ENCODE peak calls at places on chromosomes 3 and 15, in nine cellular contexts. N is transverse colon, A is K562, Z is stomach, M is prostate gland, R is GM12878, W is spleen, V is suprapubic skin, I is vagina. T is an unnamed sample.

GRCh38 chr3:61571516-61572336 is 10.4 kb downstream of the PTPRG start:
- DNase-seq in N (no peak), Z (no peak), A (no peak), W (no peak), I (no peak), V (no peak), M (no peak), R (no peak), T (no peak)

GRCh38 chr15:66923438-66923881 is 141.9 kb upstream of the SMAD3 start:
- DNase-seq in R (no peak), V (no peak), Z (peak), N (peak), W (no peak), A (peak), I (no peak), M (no peak), T (peak)

GRCh38 chr15:67472957-67473356 is 48.0 kb upstream of the C15orf61 start:
- DNase-seq in R (no peak), V (no peak), Z (no peak), A (no peak), W (no peak), M (no peak), N (no peak), I (no peak), T (no peak)

GRCh38 chr15:40852529-40852928 is 8.7 kb downstream of the SPINT1 start:
- DNase-seq in N (peak), R (no peak), A (no peak), M (no peak), Z (no peak), W (no peak), I (no peak), V (no peak), T (no peak)

GRCh38 chr3:182509312-182509711 is 284.0 kb upstream of the ATP11B start:
- DNase-seq in W (no peak), R (no peak), I (no peak), V (no peak), M (no peak), Z (no peak), A (no peak), N (no peak), T (no peak)

GRCh38 chr3:5160926-5161858 is 26.3 kb upstream of the EDEM1 start:
- DNase-seq in W (no peak), N (no peak), A (no peak), M (no peak), V (no peak), Z (no peak), I (no peak), R (no peak), T (no peak)

GRCh38 chr15:63396546-63396939 is 14.9 kb upstream of the CA12 start:
- DNase-seq in N (peak), V (no peak), W (no peak), I (no peak), R (no peak), M (no peak), A (peak), Z (no peak), T (no peak)

GRCh38 chr15:66784174-66784573 is 82.1 kb downstream of the SMAD6 start:
- DNase-seq in A (no peak), Z (no peak), I (no peak), R (no peak), W (no peak), N (no peak), V (no peak), M (no peak), T (no peak)

GRCh38 chr15:58552505-58553364 is 120.9 kb downstream of the LIPC start:
- DNase-seq in W (no peak), A (no peak), V (no peak), M (no peak), Z (no peak), N (no peak), R (no peak), I (peak), T (no peak)

GRCh38 chr3:64639022-64639421 is 48.8 kb downstream of the ADAMTS9 start:
- DNase-seq in A (no peak), Z (no peak), R (no peak), I (no peak), W (no peak), V (no peak), N (no peak), M (no peak), T (no peak)

GRCh38 chr3:141066593-141066860 is 15.4 kb downstream of the SPSB4 start:
- DNase-seq in V (no peak), R (no peak), I (no peak), W (no peak), N (no peak), A (no peak), M (no peak), Z (no peak), T (peak)
- H3K27ac ChIP-seq in V (no peak), R (no peak), I (no peak), W (no peak), N (no peak), A (no peak), M (no peak), Z (no peak), T (no peak)

GRCh38 chr3:30400924-30401323 is 205.5 kb upstream of the TGFBR2 start:
- DNase-seq in A (no peak), V (no peak), W (no peak), N (no peak), Z (no peak), I (no peak), M (no peak), R (no peak), T (no peak)
- TF ChIP-seq POLR2A in A (no peak), V (no peak), W (no peak), N (no peak), Z (no peak), I (no peak), M (no peak), R (no peak), T (no peak)

GRCh38 chr15:52731004-52731403 is 51.8 kb upstream of the ATOSA start:
- DNase-seq in V (no peak), M (no peak), N (no peak), W (no peak), A (no peak), Z (no peak), I (no peak), R (no peak), T (no peak)
- TF ChIP-seq POLR2AphosphoS5 in V (no peak), M (no peak), N (no peak), W (no peak), A (no peak), Z (no peak), I (no peak), R (no peak), T (no peak)

GRCh38 chr15:21269121-21269520 is 171.2 kb downstream of the POTEB3 start:
- DNase-seq in V (no peak), I (no peak), A (no peak), W (no peak), N (no peak), Z (no peak), R (no peak), M (no peak), T (no peak)

GRCh38 chr15:21262851-21263400 is 177.4 kb downstream of the POTEB3 start:
- DNase-seq in Z (no peak), A (no peak), M (no peak), W (no peak), V (no peak), I (no peak), N (no peak), R (no peak), T (no peak)

GRCh38 chr15:21270474-21270873 is 169.8 kb downstream of the POTEB3 start:
- DNase-seq in Z (no peak), V (peak), M (no peak), R (no peak), N (no peak), A (no peak), W (no peak), I (no peak), T (no peak)

GRCh38 chr15:21267686-21268395 is 172.5 kb downstream of the POTEB3 start:
- DNase-seq in Z (no peak), N (no peak), R (no peak), M (no peak), V (no peak), W (no peak), A (no peak), I (no peak), T (no peak)

GRCh38 chr15:21267231-21267630 is 173.1 kb downstream of the POTEB3 start:
- DNase-seq in I (no peak), V (no peak), W (no peak), R (no peak), A (no peak), Z (no peak), M (no peak), N (no peak), T (no peak)
- H3K27ac ChIP-seq in I (no peak), V (no peak), W (no peak), R (no peak), A (no peak), Z (no peak), M (no peak), N (no peak), T (no peak)

GRCh38 chr3:159766563-159767185 is 222.0 kb upstream of the IL12A start:
- DNase-seq in N (no peak), A (peak), W (no peak), M (no peak), V (no peak), R (no peak), Z (no peak), I (no peak), T (no peak)
- TF ChIP-seq POLR2A in N (no peak), A (no peak), W (no peak), M (no peak), V (no peak), R (no peak), Z (no peak), I (no peak), T (no peak)

DNA sequence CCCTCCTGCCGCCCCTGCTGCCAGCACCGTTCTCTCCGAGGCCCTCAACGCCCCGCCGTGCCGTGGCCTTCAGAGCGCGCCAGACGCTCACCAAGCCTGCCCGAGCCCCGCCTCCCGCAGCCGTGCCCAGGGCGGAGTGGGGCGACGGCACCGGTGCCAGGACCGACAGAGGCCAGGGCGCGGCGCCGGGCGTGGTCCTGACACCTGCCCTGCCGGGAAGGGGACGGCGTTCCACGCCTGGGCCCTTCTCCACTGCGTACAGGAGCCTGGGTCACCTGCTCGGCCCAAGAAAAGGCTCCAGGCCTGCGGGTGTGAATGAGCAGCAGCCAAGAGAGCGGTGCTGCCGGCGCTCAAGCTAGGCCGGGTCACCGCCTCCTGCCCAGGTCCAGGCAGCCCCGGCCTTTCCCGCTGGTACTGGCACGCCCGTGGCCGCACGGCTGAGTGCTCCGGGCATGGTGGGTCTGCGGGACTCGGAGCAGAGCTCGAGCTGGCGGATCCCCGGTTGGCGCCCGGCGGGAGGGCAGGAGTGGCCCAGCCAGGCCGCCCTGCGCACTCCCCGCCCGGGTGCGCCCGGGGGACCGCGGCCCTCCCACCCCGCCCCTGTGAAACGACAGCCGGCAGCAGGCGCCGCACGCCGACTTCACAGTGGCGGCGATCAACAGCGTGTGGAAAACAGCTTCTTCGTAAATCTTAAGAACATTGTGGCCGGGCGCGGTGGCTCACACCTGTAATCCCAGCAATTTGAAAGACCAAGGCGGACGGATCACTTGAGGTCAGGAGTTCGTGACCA is 4.2 kb downstream of the OCA2 start:
- DNase-seq in I (no peak), R (no peak), V (no peak), Z (peak), M (peak), A (no peak), W (peak), N (peak), T (peak)
- TF ChIP-seq POLR2AphosphoS5 in I (no peak), R (no peak), V (no peak), Z (peak), M (no peak), A (no peak), W (peak), N (peak), T (no peak)

GRCh38 chr3:197505796-197506553 is 49.8 kb downstream of the BDH1 start:
- DNase-seq in Z (peak), N (peak), I (no peak), M (no peak), A (no peak), V (no peak), R (no peak), W (no peak), T (no peak)

GRCh38 chr3:197508511-197508910 is 47.3 kb downstream of the BDH1 start:
- DNase-seq in R (no peak), N (no peak), A (no peak), I (no peak), V (no peak), Z (no peak), W (no peak), M (no peak), T (no peak)

GRCh38 chr3:197507081-197507480 is 48.7 kb downstream of the BDH1 start:
- DNase-seq in M (no peak), N (no peak), I (no peak), W (no peak), Z (no peak), R (no peak), A (no peak), V (no peak), T (no peak)

GRCh38 chr3:197508051-197508451 is 47.7 kb downstream of the BDH1 start:
- DNase-seq in A (no peak), N (no peak), R (no peak), M (no peak), I (no peak), W (no peak), V (no peak), Z (no peak), T (no peak)

DNA sequence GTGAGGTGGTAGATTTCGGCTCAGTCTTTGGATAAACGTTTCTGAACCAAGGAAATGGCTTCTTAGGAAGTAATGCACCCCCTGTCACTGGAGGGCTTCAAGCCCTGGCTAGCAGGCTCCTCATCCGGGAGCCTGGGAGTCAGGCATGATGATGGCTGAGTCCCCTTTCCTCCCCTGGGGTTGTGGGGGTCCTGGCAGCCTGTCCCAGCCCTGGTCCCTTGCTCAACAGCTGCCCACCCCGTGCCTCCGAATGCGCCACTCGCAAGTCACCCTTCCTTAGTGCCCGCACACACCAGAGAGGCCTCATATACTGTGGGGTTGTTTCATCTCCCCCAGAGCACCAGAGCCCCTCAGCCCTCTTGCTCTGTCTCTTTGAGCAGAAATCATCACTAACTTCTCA is 48.2 kb downstream of the BDH1 start:
- DNase-seq in I (no peak), R (no peak), A (no peak), Z (no peak), V (no peak), M (no peak), N (no peak), W (no peak), T (no peak)
- H3K27ac ChIP-seq in I (no peak), R (no peak), A (no peak), Z (no peak), V (peak), M (no peak), N (no peak), W (no peak), T (no peak)

GRCh38 chr15:92904832-92905640 is 4.9 kb downstream of the CHD2 start:
- DNase-seq in W (no peak), V (no peak), Z (no peak), I (no peak), R (no peak), N (no peak), A (no peak), M (peak), T (no peak)
- TF ChIP-seq POLR2A in W (no peak), V (no peak), Z (no peak), I (no peak), R (no peak), N (no peak), A (no peak), M (no peak), T (no peak)

GRCh38 chr3:47381317-47382157 is 716 bp downstream of the PTPN23 start:
- DNase-seq in N (peak), V (peak), M (peak), A (peak), W (peak), R (peak), I (no peak), Z (peak), T (peak)
- TF ChIP-seq POLR2AphosphoS5 in N (no peak), V (no peak), M (peak), A (peak), W (no peak), R (peak), I (no peak), Z (peak), T (no peak)

GRCh38 chr15:86079491-86080266 is at the start of gene AGBL1:
- DNase-seq in M (no peak), R (no peak), I (no peak), A (no peak), Z (no peak), W (no peak), N (no peak), V (no peak), T (no peak)
- H3K27ac ChIP-seq in M (no peak), R (no peak), I (no peak), A (no peak), Z (no peak), W (no peak), N (no peak), V (no peak), T (no peak)